ENCODE peak calls at places on chromosome 1, in seven cellular contexts. K is nephron progenitor cell, O is neuronal stem cell, H is mammary epithelial cell, Y is neural crest cell, Z is fibroblast of lung, D is astrocyte of the spinal cord. P is an unnamed sample.

GRCh38 chr1:166116026-166116425 is 50.8 kb downstream of the FAM78B start:
- DNase-seq in K (no peak), O (no peak), H (no peak), Y (no peak), Z (no peak), D (no peak), P (no peak)

GRCh38 chr1:35364732-35365131 is 96.2 kb downstream of the ZMYM4 start:
- DNase-seq in K (no peak), O (no peak), H (no peak), Y (no peak), Z (no peak), D (no peak), P (no peak)

GRCh38 chr1:216045400-216045799 is 377.8 kb downstream of the USH2A start:
- DNase-seq in K (no peak), O (no peak), H (peak; percentile 89), Y (no peak), Z (peak; percentile 95), D (peak; percentile 94), P (peak; percentile 16)

GRCh38 chr1:231460614-231461013 is 38.5 kb upstream of the EGLN1 start:
- DNase-seq in K (no peak), O (no peak), H (peak; percentile 72), Y (no peak), Z (no peak), D (peak; percentile 49), P (no peak)

GRCh38 chr1:42735477-42736105 is 4.4 kb downstream of the CLDN19 start:
- DNase-seq in K (no peak), O (no peak), H (peak; percentile 52), Y (no peak), Z (no peak), D (no peak), P (no peak)

GRCh38 chr1:109040627-109041613 is 982 bp downstream of the WDR47 start:
- DNase-seq in K (peak; percentile 47), O (peak; percentile 39), H (peak; percentile 19), Y (peak; percentile 26), Z (peak; percentile 41), D (peak; percentile 34), P (peak; percentile 16)

GRCh38 chr1:9746651-9747050 is 77.1 kb downstream of the CLSTN1 start:
- DNase-seq in K (no peak), O (no peak), H (no peak), Y (no peak), Z (no peak), D (no peak), P (no peak)

GRCh38 chr1:110829955-110830553 is 42.9 kb upstream of the CD53 start:
- DNase-seq in K (peak; percentile 10), O (peak; percentile 14), H (peak; percentile 29), Y (no peak), Z (peak; percentile 2), D (no peak), P (no peak)

GRCh38 chr1:205420938-205421337 is 918 bp downstream of the LEMD1 start:
- DNase-seq in K (no peak), O (no peak), H (no peak), Y (no peak), Z (no peak), D (no peak), P (no peak)

P was measured in fibroblast of gingiva.